ENCODE peak calls at places on chromosomes 12 and 14, in six cellular contexts. N, G, L, Z, R and U are unnamed samples.

GRCh38 chr12:47214001-47214619 is 134.4 kb upstream of the AMIGO2 start:
- DNase-seq in R (no peak), L (no peak), Z (no peak), G (no peak), N (no peak), U (no peak)

GRCh38 chr12:123149088-123149827 is 1.6 kb downstream of the PITPNM2 start:
- DNase-seq in N (no peak), L (peak; percentile 38), R (no peak), Z (no peak), G (no peak), U (no peak)

GRCh38 chr14:22664261-22664660 is 20.1 kb upstream of the OR6J1 start:
- DNase-seq in N (no peak), R (no peak), L (peak; percentile 68), G (no peak), Z (no peak), U (no peak)

GRCh38 chr14:100584056-100585031 is 2.9 kb downstream of the BEGAIN start:
- DNase-seq in G (no peak), N (no peak), L (no peak), Z (no peak), R (no peak), U (no peak)

GRCh38 chr12:52847335-52848102 is 1.3 kb downstream of the KRT78 start:
- DNase-seq in G (no peak), N (no peak), R (no peak), Z (peak; percentile 29), L (no peak), U (peak; percentile 50)

GRCh38 chr12:95790912-95791849 is 617 bp upstream of the NTN4 start:
- DNase-seq in R (no peak), N (peak; percentile 22), Z (peak; percentile 62), G (peak; percentile 29), L (peak; percentile 32), U (no peak)

GRCh38 chr12:81257952-81258551 is 180.2 kb downstream of the ACSS3 start:
- DNase-seq in G (peak; percentile 24), Z (no peak), L (peak; percentile 58), R (no peak), N (peak; percentile 47), U (no peak)

GRCh38 chr14:93954900-93955891 is 21.2 kb downstream of the ASB2 start:
- DNase-seq in Z (no peak), L (no peak), N (no peak), G (no peak), R (no peak), U (peak; percentile 18)

GRCh38 chr14:61889914-61890351 is 127.7 kb downstream of the SNAPC1 start:
- DNase-seq in N (no peak), R (no peak), Z (no peak), G (no peak), L (no peak), U (no peak)

GRCh38 chr12:122190842-122191668 is 8.1 kb downstream of the LRRC43 start:
- DNase-seq in G (peak; percentile 57), R (peak; percentile 56), L (peak; percentile 61), N (peak; percentile 59), Z (peak; percentile 91), U (peak; percentile 90)

GRCh38 chr12:34394211-34395055 is 372.1 kb downstream of the ALG10 start:
- DNase-seq in L (no peak), G (no peak), Z (peak; percentile 7), N (no peak), R (no peak), U (no peak)

GRCh38 chr12:76030378-76031080 is 1.0 kb downstream of the PHLDA1 start:
- DNase-seq in Z (no peak), N (peak; percentile 52), L (no peak), G (no peak), R (no peak), U (no peak)

GRCh38 chr14:50768220-50768619 is 62.7 kb downstream of the NIN start:
- DNase-seq in Z (no peak), N (no peak), L (no peak), G (no peak), R (no peak), U (no peak)

GRCh38 chr12:44000309-44000952 is 164.6 kb downstream of the TMEM117 start:
- DNase-seq in Z (peak; percentile 86), L (peak; percentile 44), G (peak; percentile 30), R (peak; percentile 56), N (peak; percentile 31), U (peak; percentile 24)

GRCh38 chr14:87148655-87149054 is 844.3 kb downstream of the GALC start:
- DNase-seq in N (no peak), L (no peak), R (no peak), G (no peak), Z (no peak), U (no peak)

GRCh38 chr12:114406326-114407033 is 536 bp upstream of the TBX5 start:
- DNase-seq in R (no peak), G (peak; percentile 26), L (no peak), Z (no peak), N (peak; percentile 78), U (no peak)

GRCh38 chr12:101298426-101298825 is 18.5 kb downstream of the UTP20 start:
- DNase-seq in N (peak; percentile 82), L (peak; percentile 6), Z (no peak), R (no peak), G (no peak), U (peak; percentile 61)

GRCh38 chr14:45426685-45427282 is 173.8 kb upstream of the MIS18BP1 start:
- DNase-seq in N (peak; percentile 34), L (peak; percentile 63), G (peak; percentile 39), Z (peak; percentile 37), R (peak; percentile 7), U (peak; percentile 68)

GRCh38 chr12:106582661-106583577 is at the start of gene RFX4:
- DNase-seq in Z (peak; percentile 94), N (no peak), L (peak; percentile 5), G (peak; percentile 76), R (no peak), U (no peak)

GRCh38 chr12:12608557-12608957 is 3.1 kb upstream of the CREBL2 start:
- DNase-seq in G (no peak), R (no peak), N (peak; percentile 17), Z (no peak), L (no peak), U (peak; percentile 10)

GRCh38 chr12:120468271-120468845 is 1.2 kb downstream of the SRSF9 start:
- DNase-seq in R (no peak), N (peak; percentile 57), G (peak; percentile 31), L (peak; percentile 78), Z (peak; percentile 55), U (peak; percentile 85)

GRCh38 chr12:89351489-89352241 is 636 bp downstream of the DUSP6 start:
- DNase-seq in N (peak; percentile 35), L (no peak), G (no peak), R (no peak), Z (no peak), U (peak; percentile 66)

GRCh38 chr14:93010543-93011541 is 87.9 kb downstream of the CHGA start:
- DNase-seq in N (no peak), R (no peak), Z (no peak), L (no peak), G (no peak), U (no peak)

GRCh38 chr14:21313512-21313911 is 33.6 kb downstream of the RPGRIP1 start:
- DNase-seq in L (no peak), N (no peak), G (no peak), R (no peak), Z (no peak), U (no peak)

GRCh38 chr12:80282226-80282625 is 161.8 kb upstream of the PTPRQ start:
- DNase-seq in L (no peak), N (no peak), G (no peak), R (no peak), Z (no peak), U (no peak)

GRCh38 chr12:5348491-5348890 is 83.4 kb upstream of the NTF3 start:
- DNase-seq in R (no peak), Z (no peak), L (no peak), N (no peak), G (no peak), U (no peak)

GRCh38 chr12:47039079-47039478 is 40.3 kb upstream of the PCED1B start:
- DNase-seq in G (no peak), Z (no peak), L (no peak), N (no peak), R (no peak), U (no peak)

GRCh38 chr12:115109863-115110262 is 425.9 kb upstream of the TBX3 start:
- DNase-seq in Z (no peak), R (no peak), N (no peak), G (no peak), L (no peak), U (no peak)

GRCh38 chr14:70988452-70988851 is 81.2 kb downstream of the PCNX1 start:
- DNase-seq in R (no peak), G (no peak), N (no peak), Z (no peak), L (no peak), U (no peak)

GRCh38 chr14:105503918-105504692 is 13.1 kb downstream of the TEDC1 start:
- DNase-seq in G (no peak), N (no peak), R (no peak), L (no peak), Z (no peak), U (no peak)

GRCh38 chr14:55271572-55272414 is 572 bp downstream of the FBXO34 start:
- DNase-seq in R (no peak), N (peak; percentile 84), L (peak; percentile 92), G (peak; percentile 52), Z (peak; percentile 64), U (peak; percentile 81)
- H3K4ac ChIP-seq in R (no peak overlapping the region), N (peak overlapping the region; percentile 88), L (peak overlapping the region; percentile 81), G (peak overlapping the region; percentile 86), Z (no peak overlapping the region), U (peak overlapping the region; percentile 99)

GRCh38 chr14:36905272-36906046 is 243.8 kb downstream of the PAX9 start:
- DNase-seq in Z (no peak), N (no peak), L (no peak), R (no peak), G (no peak), U (no peak)

GRCh38 chr14:36901846-36902245 is 240.2 kb downstream of the PAX9 start:
- DNase-seq in L (peak; percentile 0), N (peak; percentile 2), R (no peak), G (no peak), Z (no peak), U (no peak)
- H3K14ac ChIP-seq in L (no peak overlapping the region), N (no peak overlapping the region), R (no peak overlapping the region), G (no peak overlapping the region), Z (no peak overlapping the region), U (no peak overlapping the region)

GRCh38 chr14:32230695-32231280 is 27.7 kb upstream of the RNU6-8 start:
- DNase-seq in Z (no peak), R (no peak), N (peak; percentile 67), L (peak; percentile 63), G (no peak), U (no peak)

GRCh38 chr14:32230181-32230580 is 27.1 kb upstream of the RNU6-8 start:
- DNase-seq in G (no peak), N (peak; percentile 33), Z (no peak), L (peak; percentile 32), R (no peak), U (peak; percentile 51)

GRCh38 chr14:32225378-32225920 is 22.4 kb upstream of the RNU6-8 start:
- DNase-seq in Z (no peak), G (no peak), R (no peak), N (no peak), L (no peak), U (no peak)

GRCh38 chr14:32224731-32225377 is 21.8 kb upstream of the RNU6-8 start:
- DNase-seq in R (no peak), L (peak; percentile 66), G (no peak), Z (no peak), N (peak; percentile 54), U (peak; percentile 53)

GRCh38 chr14:32226051-32226450 is 23.0 kb upstream of the RNU6-8 start:
- DNase-seq in Z (no peak), R (no peak), L (peak; percentile 49), G (no peak), N (no peak), U (peak; percentile 63)
- H3K4ac ChIP-seq in Z (no peak overlapping the region), R (no peak overlapping the region), L (no peak overlapping the region), G (no peak overlapping the region), N (no peak overlapping the region), U (no peak overlapping the region)

GRCh38 chr12:66714709-66715108 is 35.8 kb upstream of the GRIP1 start:
- DNase-seq in Z (no peak), R (no peak), L (no peak), N (no peak), G (no peak), U (no peak)
- H3K14ac ChIP-seq in Z (no peak overlapping the region), R (no peak overlapping the region), L (no peak overlapping the region), N (no peak overlapping the region), G (no peak overlapping the region), U (no peak overlapping the region)